ENCODE peak calls at places on chromosomes 6 and 20, in ten cellular contexts. One of them, this sample, is unnamed. For H3K4me1, the result is how much of the 10 kb centered on the place peaks cover.

GRCh38 chr20:21465799-21466198 is 48.1 kb downstream of the NKX2-2 start:
- DNase-seq in A549: no peak
- DNase-seq in H1: no peak
- DNase-seq in GM12878: no peak
- DNase-seq in thyroid gland: no peak
- DNase-seq in ovary: no peak
- DNase-seq in body of pancreas: no peak
- DNase-seq in uterus: no peak
- DNase-seq in HepG2: no peak
- DNase-seq in IMR-90: no peak
- DNase-seq in this sample: no peak

GRCh38 chr6:10409766-10410209 is 5.1 kb downstream of the TFAP2A start:
- DNase-seq in A549: no peak
- DNase-seq in H1: no peak
- DNase-seq in GM12878: no peak
- DNase-seq in thyroid gland: no peak
- DNase-seq in ovary: no peak
- DNase-seq in body of pancreas: no peak
- DNase-seq in uterus: no peak
- DNase-seq in HepG2: no peak
- DNase-seq in IMR-90: no peak
- DNase-seq in this sample: no peak

GRCh38 chr20:48841861-48842529 is 14.2 kb upstream of the PREX1 start:
- DNase-seq in A549: peak
- DNase-seq in H1: no peak
- DNase-seq in GM12878: no peak
- DNase-seq in thyroid gland: no peak
- DNase-seq in ovary: no peak
- DNase-seq in body of pancreas: no peak
- DNase-seq in uterus: no peak
- DNase-seq in HepG2: no peak
- DNase-seq in IMR-90: peak
- DNase-seq in this sample: no peak

GRCh38 chr6:74834967-74835366 is 370.9 kb downstream of the COL12A1 start:
- DNase-seq in A549: no peak
- DNase-seq in H1: no peak
- DNase-seq in GM12878: no peak
- DNase-seq in thyroid gland: no peak
- DNase-seq in ovary: no peak
- DNase-seq in body of pancreas: no peak
- DNase-seq in uterus: no peak
- DNase-seq in HepG2: no peak
- DNase-seq in IMR-90: no peak
- DNase-seq in this sample: no peak

GRCh38 chr6:44627879-44628271 is 240.4 kb downstream of the CDC5L start:
- DNase-seq in A549: no peak
- DNase-seq in H1: no peak
- DNase-seq in GM12878: no peak
- DNase-seq in thyroid gland: no peak
- DNase-seq in ovary: no peak
- DNase-seq in body of pancreas: no peak
- DNase-seq in uterus: no peak
- DNase-seq in HepG2: no peak
- DNase-seq in IMR-90: no peak
- DNase-seq in this sample: no peak

GRCh38 chr20:46650575-46651090 is 626 bp downstream of the SLC13A3 start:
- DNase-seq in A549: no peak
- DNase-seq in H1: no peak
- DNase-seq in GM12878: no peak
- DNase-seq in thyroid gland: peak
- DNase-seq in ovary: no peak
- DNase-seq in body of pancreas: no peak
- DNase-seq in uterus: no peak
- DNase-seq in HepG2: no peak
- DNase-seq in IMR-90: no peak
- DNase-seq in this sample: no peak

GRCh38 chr20:4870906-4871305 is 130.4 kb downstream of the SLC23A2 start:
- DNase-seq in A549: no peak
- DNase-seq in H1: no peak
- DNase-seq in GM12878: no peak
- DNase-seq in thyroid gland: no peak
- DNase-seq in ovary: no peak
- DNase-seq in body of pancreas: no peak
- DNase-seq in uterus: no peak
- DNase-seq in HepG2: no peak
- DNase-seq in IMR-90: no peak
- DNase-seq in this sample: no peak

GRCh38 chr6:21998539-21998938 is 298.3 kb downstream of the PRL start:
- DNase-seq in A549: no peak
- DNase-seq in H1: no peak
- DNase-seq in GM12878: no peak
- DNase-seq in thyroid gland: no peak
- DNase-seq in ovary: no peak
- DNase-seq in body of pancreas: no peak
- DNase-seq in uterus: no peak
- DNase-seq in HepG2: no peak
- DNase-seq in IMR-90: no peak
- DNase-seq in this sample: no peak

GRCh38 chr6:38194589-38194988 is 375.1 kb downstream of the ZFAND3 start:
- DNase-seq in A549: no peak
- DNase-seq in H1: peak
- DNase-seq in GM12878: no peak
- DNase-seq in thyroid gland: no peak
- DNase-seq in ovary: no peak
- DNase-seq in body of pancreas: no peak
- DNase-seq in uterus: no peak
- DNase-seq in HepG2: no peak
- DNase-seq in IMR-90: no peak
- DNase-seq in this sample: no peak

GRCh38 chr6:48183174-48183573 is 72.2 kb upstream of the PTCHD4 start:
- DNase-seq in A549: no peak
- DNase-seq in H1: no peak
- DNase-seq in GM12878: no peak
- DNase-seq in thyroid gland: no peak
- DNase-seq in ovary: no peak
- DNase-seq in body of pancreas: no peak
- DNase-seq in uterus: no peak
- DNase-seq in HepG2: peak
- DNase-seq in IMR-90: no peak
- DNase-seq in this sample: no peak

GRCh38 chr6:167990016-167990945 is 7.2 kb upstream of the KIF25 start:
- DNase-seq in A549: no peak
- DNase-seq in H1: peak
- DNase-seq in GM12878: no peak
- DNase-seq in thyroid gland: no peak
- DNase-seq in ovary: no peak
- DNase-seq in body of pancreas: no peak
- DNase-seq in uterus: no peak
- DNase-seq in HepG2: no peak
- DNase-seq in IMR-90: no peak
- DNase-seq in this sample: no peak

GRCh38 chr6:165876568-165876967 is 213.5 kb upstream of the PDE10A start:
- DNase-seq in A549: no peak
- DNase-seq in H1: no peak
- DNase-seq in GM12878: no peak
- DNase-seq in thyroid gland: peak
- DNase-seq in ovary: peak
- DNase-seq in body of pancreas: no peak
- DNase-seq in uterus: peak
- DNase-seq in HepG2: no peak
- DNase-seq in IMR-90: peak
- DNase-seq in this sample: no peak

GRCh38 chr6:106369739-106370138 is 9.2 kb downstream of the CRYBG1 start:
- DNase-seq in A549: no peak
- DNase-seq in H1: no peak
- DNase-seq in GM12878: no peak
- DNase-seq in thyroid gland: no peak
- DNase-seq in ovary: no peak
- DNase-seq in body of pancreas: no peak
- DNase-seq in uterus: no peak
- DNase-seq in HepG2: no peak
- DNase-seq in IMR-90: no peak
- DNase-seq in this sample: no peak
- TF ChIP-seq POLR2A in A549: no peak
- TF ChIP-seq POLR2A in H1: no peak
- TF ChIP-seq POLR2A in GM12878: no peak
- TF ChIP-seq POLR2A in thyroid gland: no peak
- TF ChIP-seq POLR2A in ovary: no peak
- TF ChIP-seq POLR2A in body of pancreas: no peak
- TF ChIP-seq POLR2A in uterus: no peak
- TF ChIP-seq POLR2A in HepG2: no peak
- TF ChIP-seq POLR2A in IMR-90: no peak
- TF ChIP-seq POLR2A in this sample: no peak

DNA sequence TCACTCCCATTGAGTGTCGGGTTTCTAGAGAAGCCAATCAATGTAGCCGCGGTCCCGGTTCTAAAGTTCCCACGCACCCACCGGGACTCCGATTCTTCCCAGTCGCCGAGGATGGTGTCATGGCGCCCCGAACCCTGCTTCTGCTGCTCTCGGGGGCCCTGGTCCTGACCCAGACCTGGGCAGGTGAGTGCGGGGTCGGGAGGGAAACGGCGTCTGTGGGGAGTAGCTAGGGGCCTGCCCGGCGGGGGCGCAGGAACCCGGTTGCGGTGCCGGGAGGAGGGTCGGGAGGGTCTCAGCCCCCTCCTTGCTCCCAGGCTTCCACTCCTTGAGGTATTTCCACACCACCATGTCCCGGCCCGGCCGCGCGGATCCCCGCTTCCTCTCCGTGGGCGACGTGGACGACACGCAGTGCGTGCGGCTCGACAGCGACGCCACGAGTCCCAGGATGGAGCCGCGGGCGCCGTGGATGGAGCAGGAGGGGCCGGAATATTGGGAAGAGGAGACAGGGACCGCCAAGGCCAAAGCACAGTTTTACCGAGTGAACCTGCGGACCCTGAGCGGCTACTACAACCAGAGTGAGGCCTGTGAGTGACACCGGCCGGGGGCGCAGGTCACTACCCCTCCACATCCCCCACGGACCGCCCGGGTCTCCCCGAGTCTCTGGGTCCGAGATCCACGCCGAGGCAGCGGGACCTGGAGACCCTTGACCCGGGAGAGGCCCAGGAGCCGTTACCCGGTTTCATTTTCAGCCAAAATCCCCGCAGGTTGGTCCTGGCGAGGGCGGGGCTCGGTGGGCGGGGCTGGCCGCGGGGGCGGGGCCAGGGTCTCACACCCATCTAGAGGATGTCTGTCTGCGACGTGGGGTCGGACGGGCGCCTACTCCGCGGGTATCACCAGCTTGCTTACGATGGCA is 35.2 kb upstream of the HLA-G start:
- DNase-seq in A549: peak
- DNase-seq in H1: peak
- DNase-seq in GM12878: no peak
- DNase-seq in thyroid gland: peak
- DNase-seq in ovary: peak
- DNase-seq in body of pancreas: peak
- DNase-seq in uterus: peak
- DNase-seq in HepG2: no peak
- DNase-seq in IMR-90: no peak
- DNase-seq in this sample: peak
- TF ChIP-seq CTCF in A549: peak
- TF ChIP-seq CTCF in H1: peak
- TF ChIP-seq CTCF in GM12878: peak
- TF ChIP-seq CTCF in thyroid gland: peak
- TF ChIP-seq CTCF in ovary: peak
- TF ChIP-seq CTCF in body of pancreas: peak
- TF ChIP-seq CTCF in uterus: peak
- TF ChIP-seq CTCF in HepG2: no peak
- TF ChIP-seq CTCF in IMR-90: peak
- TF ChIP-seq CTCF in this sample: peak

GRCh38 chr6:113758725-113759576 is 98.2 kb upstream of the MARCKS start:
- DNase-seq in A549: no peak
- DNase-seq in H1: no peak
- DNase-seq in GM12878: no peak
- DNase-seq in thyroid gland: no peak
- DNase-seq in ovary: no peak
- DNase-seq in body of pancreas: no peak
- DNase-seq in uterus: no peak
- DNase-seq in HepG2: no peak
- DNase-seq in IMR-90: peak
- DNase-seq in this sample: no peak
- H3K4me1 ChIP-seq in A549: under half
- H3K4me1 ChIP-seq in H1: under half
- H3K4me1 ChIP-seq in GM12878: under half
- H3K4me1 ChIP-seq in thyroid gland: under half
- H3K4me1 ChIP-seq in ovary: under half
- H3K4me1 ChIP-seq in body of pancreas: under half
- H3K4me1 ChIP-seq in uterus: under half
- H3K4me1 ChIP-seq in HepG2: under half
- H3K4me1 ChIP-seq in IMR-90: under half
- H3K4me1 ChIP-seq in this sample: under half

GRCh38 chr6:31400467-31401289 is 2.7 kb upstream of the MICA start:
- DNase-seq in A549: no peak
- DNase-seq in H1: peak
- DNase-seq in GM12878: no peak
- DNase-seq in thyroid gland: peak
- DNase-seq in ovary: peak
- DNase-seq in body of pancreas: peak
- DNase-seq in uterus: peak
- DNase-seq in HepG2: peak
- DNase-seq in IMR-90: peak
- DNase-seq in this sample: peak

GRCh38 chr6:31403283-31403989 is at the start of gene MICA:
- DNase-seq in A549: peak
- DNase-seq in H1: peak
- DNase-seq in GM12878: no peak
- DNase-seq in thyroid gland: peak
- DNase-seq in ovary: peak
- DNase-seq in body of pancreas: peak
- DNase-seq in uterus: peak
- DNase-seq in HepG2: peak
- DNase-seq in IMR-90: peak
- DNase-seq in this sample: peak

GRCh38 chr6:31399589-31400466 is 3.6 kb upstream of the MICA start:
- DNase-seq in A549: peak
- DNase-seq in H1: peak
- DNase-seq in GM12878: no peak
- DNase-seq in thyroid gland: peak
- DNase-seq in ovary: peak
- DNase-seq in body of pancreas: peak
- DNase-seq in uterus: peak
- DNase-seq in HepG2: peak
- DNase-seq in IMR-90: peak
- DNase-seq in this sample: peak

GRCh38 chr6:31402324-31403282 is 792 bp upstream of the MICA start:
- DNase-seq in A549: no peak
- DNase-seq in H1: no peak
- DNase-seq in GM12878: no peak
- DNase-seq in thyroid gland: peak
- DNase-seq in ovary: no peak
- DNase-seq in body of pancreas: peak
- DNase-seq in uterus: no peak
- DNase-seq in HepG2: no peak
- DNase-seq in IMR-90: no peak
- DNase-seq in this sample: no peak

DNA sequence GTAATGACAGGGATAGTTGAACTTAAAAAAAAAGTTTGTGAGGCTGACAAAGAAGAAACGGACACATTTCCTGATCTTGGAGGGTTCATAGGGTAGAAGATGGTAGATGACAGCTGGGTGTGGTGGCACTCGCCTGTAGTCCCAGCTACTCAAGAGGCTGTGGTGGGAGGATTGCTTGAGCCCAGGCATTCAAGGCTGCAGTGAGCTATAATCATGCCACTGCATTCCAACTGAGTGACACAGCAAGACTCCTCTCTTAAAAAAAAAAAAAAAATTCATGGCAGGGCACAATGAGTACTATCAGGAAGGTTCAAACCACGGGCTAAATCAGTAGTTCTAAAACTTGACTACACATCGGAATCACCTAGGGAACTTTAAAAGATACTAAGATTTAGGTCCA is 2.0 kb upstream of the MICA start:
- DNase-seq in A549: no peak
- DNase-seq in H1: no peak
- DNase-seq in GM12878: no peak
- DNase-seq in thyroid gland: peak
- DNase-seq in ovary: peak
- DNase-seq in body of pancreas: peak
- DNase-seq in uterus: peak
- DNase-seq in HepG2: peak
- DNase-seq in IMR-90: peak
- DNase-seq in this sample: no peak
- TF ChIP-seq POLR2A in A549: no peak
- TF ChIP-seq POLR2A in H1: no peak
- TF ChIP-seq POLR2A in GM12878: no peak
- TF ChIP-seq POLR2A in thyroid gland: no peak
- TF ChIP-seq POLR2A in ovary: peak
- TF ChIP-seq POLR2A in body of pancreas: no peak
- TF ChIP-seq POLR2A in uterus: peak
- TF ChIP-seq POLR2A in HepG2: no peak
- TF ChIP-seq POLR2A in IMR-90: no peak
- TF ChIP-seq POLR2A in this sample: peak